ENCODE peak calls at places on chromosomes 11 and 22, in six cellular contexts. Z is psoas muscle; V is Peyer's patch; X is heart right ventricle; M is stomach; S is CD4-positive, alpha-beta memory T cell. F is an unnamed sample.

GRCh38 chr11:69558519-69558941 is 77.1 kb downstream of the LINC01488 start:
- DNase-seq in S (peak; percentile 73), X (no peak), V (no peak), Z (no peak), M (no peak), F (peak; percentile 15)

GRCh38 chr22:29457730-29458129 is 19.3 kb downstream of the RFPL1 start:
- DNase-seq in M (no peak), S (no peak), V (no peak), Z (no peak), X (no peak), F (no peak)

GRCh38 chr22:39627208-39627607 is 56.7 kb downstream of the CACNA1I start:
- DNase-seq in V (no peak), Z (no peak), S (no peak), X (no peak), M (no peak), F (no peak)

GRCh38 chr22:23272834-23273233 is 92.5 kb downstream of the BCR start:
- DNase-seq in S (no peak), V (no peak), Z (no peak), X (no peak), M (no peak), F (no peak)

GRCh38 chr11:91366186-91366585 is 858.4 kb upstream of the FAT3 start:
- DNase-seq in Z (no peak), X (no peak), V (no peak), M (no peak), S (no peak), F (no peak)

GRCh38 chr22:41966607-41967240 is 2.5 kb upstream of the SEPTIN3 start:
- DNase-seq in V (peak; percentile 25), S (peak; percentile 39), X (no peak), M (peak; percentile 38), Z (no peak), F (no peak)

GRCh38 chr11:2266586-2267305 is 3.6 kb downstream of the ASCL2 start:
- DNase-seq in S (no peak), V (peak; percentile 15), M (no peak), X (no peak), Z (peak; percentile 25), F (peak; percentile 47)

GRCh38 chr22:49944399-49944891 is 16.1 kb upstream of the PIM3 start:
- DNase-seq in S (no peak), M (no peak), Z (no peak), X (no peak), V (no peak), F (no peak)

GRCh38 chr11:44623716-44624491 is 58.4 kb downstream of the CD82 start:
- DNase-seq in X (no peak), S (no peak), V (peak; percentile 13), M (peak; percentile 24), Z (no peak), F (peak; percentile 3)

GRCh38 chr22:44172370-44173108 is 8.2 kb upstream of the PARVG start:
- DNase-seq in M (peak; percentile 52), X (peak; percentile 42), S (no peak), Z (peak; percentile 79), V (peak; percentile 82), F (no peak)

GRCh38 chr11:2265396-2265795 is 5.0 kb downstream of the ASCL2 start:
- DNase-seq in S (no peak), X (no peak), V (peak; percentile 58), Z (peak; percentile 54), M (peak; percentile 27), F (no peak)

GRCh38 chr11:125441648-125442410 is 54.2 kb downstream of the FEZ1 start:
- DNase-seq in S (no peak), Z (no peak), V (no peak), X (no peak), M (no peak), F (no peak)

GRCh38 chr22:40620464-40621046 is 16.0 kb downstream of the MRTFA start:
- DNase-seq in S (no peak), X (no peak), M (no peak), Z (no peak), V (no peak), F (no peak)

GRCh38 chr11:76781861-76782500 is 1.2 kb upstream of the TSKU start:
- DNase-seq in M (no peak), Z (no peak), X (no peak), S (no peak), V (no peak), F (no peak)

GRCh38 chr11:10885703-10886363 is 28.0 kb upstream of the ZBED5 start:
- DNase-seq in V (no peak), X (no peak), M (no peak), Z (no peak), S (no peak), F (no peak)

GRCh38 chr11:60158666-60159065 is 24.2 kb downstream of the MS4A6A start:
- DNase-seq in V (no peak), M (no peak), Z (no peak), X (no peak), S (no peak), F (no peak)
- H3K4me1 ChIP-seq in V (no peaks in the 10 kb centered on the region), M (no peaks in the 10 kb centered on the region), Z (no peaks in the 10 kb centered on the region), X (no peaks in the 10 kb centered on the region), S (no peaks in the 10 kb centered on the region), F (no peaks in the 10 kb centered on the region)

DNA sequence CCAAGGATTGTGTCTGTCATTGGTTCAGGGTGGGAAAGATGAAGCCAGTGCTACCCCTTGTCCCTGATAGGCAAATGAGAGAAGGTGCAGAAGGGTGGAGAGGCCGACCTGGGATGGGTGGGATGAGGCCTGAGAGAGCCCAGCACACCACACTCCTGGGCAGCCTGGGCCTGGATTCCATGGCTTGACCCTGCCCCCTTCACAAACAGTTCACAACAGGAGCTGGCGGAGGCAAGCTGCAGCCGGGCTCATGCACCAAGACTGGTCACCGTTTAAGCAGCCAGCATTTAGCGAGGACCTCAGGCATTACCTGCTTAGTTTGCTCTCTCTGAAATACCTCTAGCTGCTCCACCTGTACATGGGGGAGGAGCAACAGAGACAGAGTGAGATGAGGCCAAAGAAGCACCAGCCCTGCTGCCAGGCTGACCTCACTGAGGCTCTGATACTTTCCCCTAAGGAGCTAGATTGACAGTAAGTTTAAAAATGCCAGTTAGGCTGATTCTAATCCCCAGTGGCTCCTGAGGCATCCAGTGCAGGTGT is 13.5 kb downstream of the IL18BP start:
- DNase-seq in S (no peak), Z (no peak), X (no peak), V (no peak), M (no peak), F (no peak)
- H3K27ac ChIP-seq in S (no peak overlapping the region), Z (peak overlapping the region; percentile 34), X (peak overlapping the region; percentile 28), V (no peak overlapping the region), M (peak overlapping the region; percentile 67), F (no peak overlapping the region)

GRCh38 chr11:61008971-61009370 is 37.5 kb downstream of the CD6 start:
- DNase-seq in V (no peak), M (no peak), X (no peak), Z (no peak), S (no peak), F (no peak)
- H3K4me1 ChIP-seq in V (peaks cover 17% of the 10 kb centered on the region), M (peaks cover 14% of the 10 kb centered on the region), X (peaks cover 12% of the 10 kb centered on the region), Z (peaks cover 6% of the 10 kb centered on the region), S (peaks cover 58% of the 10 kb centered on the region), F (peaks cover 43% of the 10 kb centered on the region)

DNA sequence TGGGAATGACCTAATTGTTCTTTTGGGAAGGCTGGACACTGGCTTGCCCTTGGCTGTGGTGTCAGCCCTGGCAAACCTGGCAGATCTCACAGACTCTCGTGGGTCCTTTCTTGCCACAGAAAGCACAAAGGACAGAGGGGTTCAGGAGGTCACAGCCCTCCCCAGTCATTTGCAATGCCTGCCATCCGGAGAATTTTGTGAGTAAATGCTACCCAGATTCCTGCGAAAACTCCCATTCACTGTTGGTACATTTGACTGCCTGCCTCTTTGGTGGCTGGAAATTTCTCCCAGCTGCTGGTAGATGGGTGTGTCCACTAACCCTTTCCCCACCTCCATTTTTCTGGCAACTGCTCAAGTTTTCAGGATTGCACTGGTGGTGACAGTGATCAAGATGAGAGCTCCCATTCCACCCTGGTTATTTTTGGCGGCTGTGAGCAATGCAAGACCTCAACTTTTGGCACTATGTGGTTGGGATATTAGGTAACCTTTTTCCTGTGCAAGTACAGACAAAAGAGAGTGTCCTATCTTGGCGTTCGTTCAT is 155.7 kb downstream of the NAV2 start:
- DNase-seq in V (no peak), X (no peak), S (no peak), M (no peak), Z (peak; percentile 73), F (no peak)
- H3K27ac ChIP-seq in V (no peak overlapping the region), X (peak overlapping the region; percentile 61), S (no peak overlapping the region), M (peak overlapping the region; percentile 8), Z (peak overlapping the region; percentile 88), F (no peak overlapping the region)

GRCh38 chr11:64356498-64357411 is 2.2 kb upstream of the RPS6KA4 start:
- DNase-seq in X (no peak), M (peak; percentile 57), Z (peak; percentile 49), V (no peak), S (no peak), F (no peak)

GRCh38 chr11:64357446-64357845 is 1.5 kb upstream of the RPS6KA4 start:
- DNase-seq in X (no peak), Z (no peak), S (no peak), M (no peak), V (no peak), F (no peak)

GRCh38 chr11:64353101-64353738 is 5.7 kb upstream of the RPS6KA4 start:
- DNase-seq in V (no peak), S (no peak), M (no peak), Z (no peak), X (no peak), F (no peak)

GRCh38 chr11:64353761-64354506 is 5.0 kb upstream of the RPS6KA4 start:
- DNase-seq in X (no peak), S (no peak), V (no peak), Z (peak; percentile 50), M (no peak), F (no peak)

DNA sequence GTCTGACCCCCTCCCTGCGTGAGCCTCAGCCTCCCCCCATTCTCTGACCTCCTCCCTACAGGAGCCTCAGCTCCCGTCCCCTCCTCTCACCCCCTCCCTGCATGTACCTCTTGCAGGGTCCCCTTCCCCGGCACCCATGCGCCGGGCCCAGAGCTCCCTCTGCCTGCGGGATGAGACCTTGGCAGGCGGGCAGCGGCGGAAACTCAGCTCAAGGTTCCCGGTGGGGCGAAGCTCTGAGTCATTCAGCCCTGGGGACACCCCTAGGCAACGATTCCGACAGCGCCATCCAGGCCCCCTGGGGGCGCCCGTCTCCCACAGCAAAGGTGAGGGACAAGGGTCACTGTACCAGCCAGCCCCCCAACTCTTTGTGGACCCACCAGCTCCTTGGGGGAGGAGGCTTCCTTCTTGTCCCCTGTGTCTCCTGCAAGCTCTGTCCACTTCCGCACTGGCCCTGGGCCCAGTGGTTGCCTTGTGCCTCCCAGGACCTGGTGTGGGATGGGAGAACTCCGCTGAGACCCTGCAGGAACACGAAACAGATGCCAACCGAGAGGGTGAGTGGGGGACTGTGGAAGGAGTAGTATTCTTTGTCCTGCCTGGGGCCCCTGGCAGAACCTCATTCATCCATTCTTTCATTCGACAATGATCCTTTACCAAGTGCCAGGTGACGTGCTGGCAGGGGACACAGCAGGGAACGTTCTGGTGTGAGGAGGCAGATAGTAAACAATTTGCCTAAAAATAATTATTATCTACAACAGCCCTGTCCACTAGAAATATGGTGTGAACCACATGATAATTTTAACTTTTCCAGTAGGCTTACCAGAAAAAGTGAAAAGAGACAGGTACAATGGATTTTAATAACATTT is 3.7 kb upstream of the RPS6KA4 start:
- DNase-seq in M (peak; percentile 85), S (no peak), V (peak; percentile 54), X (peak; percentile 82), Z (peak; percentile 91), F (peak; percentile 62)
- H3K4me1 ChIP-seq in M (peaks cover 33% of the 10 kb centered on the region), S (peaks cover 26% of the 10 kb centered on the region), V (peaks cover 41% of the 10 kb centered on the region), X (peaks cover 25% of the 10 kb centered on the region), Z (peaks cover 6% of the 10 kb centered on the region), F (peaks cover 28% of the 10 kb centered on the region)

GRCh38 chr11:45670386-45671135 is 5.1 kb upstream of the CHST1 start:
- DNase-seq in M (no peak), S (no peak), V (no peak), Z (no peak), X (no peak), F (no peak)
- H3K27ac ChIP-seq in M (no peak overlapping the region), S (no peak overlapping the region), V (no peak overlapping the region), Z (no peak overlapping the region), X (no peak overlapping the region), F (no peak overlapping the region)

GRCh38 chr11:73359930-73360742 is 16.1 kb upstream of the RELT start:
- DNase-seq in X (no peak), V (no peak), M (no peak), S (no peak), Z (peak; percentile 83), F (no peak)
- H3K4me1 ChIP-seq in X (no peaks in the 10 kb centered on the region), V (no peaks in the 10 kb centered on the region), M (no peaks in the 10 kb centered on the region), S (peaks cover 2% of the 10 kb centered on the region), Z (peaks cover 12% of the 10 kb centered on the region), F (no peaks in the 10 kb centered on the region)